ENCODE peak calls at places on chromosomes 2 and 18, in eight cellular contexts. One of them, this sample, is unnamed.

GRCh38 chr2:144325086-144325485 is 194.8 kb downstream of the ZEB2 start:
- DNase-seq in heart left ventricle: no peak
- DNase-seq in epithelial cell of esophagus: no peak
- DNase-seq in psoas muscle: no peak
- DNase-seq in heart right ventricle: no peak
- DNase-seq in A549: no peak
- DNase-seq in transverse colon: no peak
- DNase-seq in tibial artery: no peak
- DNase-seq in this sample: no peak

GRCh38 chr2:27638023-27638637 is 9.3 kb downstream of the GPN1 start:
- DNase-seq in heart left ventricle: no peak
- DNase-seq in epithelial cell of esophagus: peak; percentile 94
- DNase-seq in psoas muscle: no peak
- DNase-seq in heart right ventricle: no peak
- DNase-seq in A549: no peak
- DNase-seq in transverse colon: no peak
- DNase-seq in tibial artery: no peak
- DNase-seq in this sample: no peak

GRCh38 chr2:12325806-12326205 is 390.9 kb upstream of the TRIB2 start:
- DNase-seq in heart left ventricle: no peak
- DNase-seq in epithelial cell of esophagus: peak; percentile 78
- DNase-seq in psoas muscle: no peak
- DNase-seq in heart right ventricle: no peak
- DNase-seq in A549: no peak
- DNase-seq in transverse colon: no peak
- DNase-seq in tibial artery: no peak
- DNase-seq in this sample: no peak

GRCh38 chr2:130808482-130809268 is 28.0 kb upstream of the ARHGEF4 start:
- DNase-seq in heart left ventricle: no peak
- DNase-seq in epithelial cell of esophagus: peak; percentile 99
- DNase-seq in psoas muscle: no peak
- DNase-seq in heart right ventricle: no peak
- DNase-seq in A549: no peak
- DNase-seq in transverse colon: no peak
- DNase-seq in tibial artery: no peak
- DNase-seq in this sample: no peak

GRCh38 chr2:159797468-159798375 is at the start of gene CD302:
- DNase-seq in heart left ventricle: peak; percentile 90
- DNase-seq in epithelial cell of esophagus: peak; percentile 41
- DNase-seq in psoas muscle: peak; percentile 81
- DNase-seq in heart right ventricle: peak; percentile 80
- DNase-seq in A549: peak; percentile 43
- DNase-seq in transverse colon: peak; percentile 65
- DNase-seq in tibial artery: peak; percentile 68
- DNase-seq in this sample: peak; percentile 78

GRCh38 chr2:210660-211059 is 53.2 kb downstream of the SH3YL1 start:
- DNase-seq in heart left ventricle: no peak
- DNase-seq in epithelial cell of esophagus: peak; percentile 70
- DNase-seq in psoas muscle: no peak
- DNase-seq in heart right ventricle: no peak
- DNase-seq in A549: no peak
- DNase-seq in transverse colon: no peak
- DNase-seq in tibial artery: no peak
- DNase-seq in this sample: no peak

GRCh38 chr2:37782721-37783438 is 111.4 kb upstream of the CDC42EP3 start:
- DNase-seq in heart left ventricle: no peak
- DNase-seq in epithelial cell of esophagus: no peak
- DNase-seq in psoas muscle: no peak
- DNase-seq in heart right ventricle: no peak
- DNase-seq in A549: no peak
- DNase-seq in transverse colon: peak; percentile 31
- DNase-seq in tibial artery: no peak
- DNase-seq in this sample: peak; percentile 75

GRCh38 chr2:235352541-235352940 is 141.3 kb upstream of the AGAP1 start:
- DNase-seq in heart left ventricle: no peak
- DNase-seq in epithelial cell of esophagus: no peak
- DNase-seq in psoas muscle: no peak
- DNase-seq in heart right ventricle: no peak
- DNase-seq in A549: no peak
- DNase-seq in transverse colon: no peak
- DNase-seq in tibial artery: no peak
- DNase-seq in this sample: no peak

GRCh38 chr2:195406886-195407603 is 250.0 kb upstream of the SLC39A10 start:
- DNase-seq in heart left ventricle: no peak
- DNase-seq in epithelial cell of esophagus: no peak
- DNase-seq in psoas muscle: no peak
- DNase-seq in heart right ventricle: no peak
- DNase-seq in A549: no peak
- DNase-seq in transverse colon: no peak
- DNase-seq in tibial artery: no peak
- DNase-seq in this sample: no peak

GRCh38 chr2:218832520-218832919 is 917 bp upstream of the PRKAG3 start:
- DNase-seq in heart left ventricle: no peak
- DNase-seq in epithelial cell of esophagus: peak; percentile 29
- DNase-seq in psoas muscle: peak; percentile 69
- DNase-seq in heart right ventricle: peak; percentile 49
- DNase-seq in A549: peak; percentile 20
- DNase-seq in transverse colon: no peak
- DNase-seq in tibial artery: peak; percentile 53
- DNase-seq in this sample: no peak

GRCh38 chr18:47800756-47801155 is 129.7 kb downstream of the SMAD2 start:
- DNase-seq in heart left ventricle: no peak
- DNase-seq in epithelial cell of esophagus: no peak
- DNase-seq in psoas muscle: no peak
- DNase-seq in heart right ventricle: no peak
- DNase-seq in A549: no peak
- DNase-seq in transverse colon: no peak
- DNase-seq in tibial artery: no peak
- DNase-seq in this sample: no peak

GRCh38 chr2:109422071-109422757 is 191.6 kb downstream of the SEPTIN10 start:
- DNase-seq in heart left ventricle: peak; percentile 16
- DNase-seq in epithelial cell of esophagus: no peak
- DNase-seq in psoas muscle: no peak
- DNase-seq in heart right ventricle: no peak
- DNase-seq in A549: no peak
- DNase-seq in transverse colon: no peak
- DNase-seq in tibial artery: no peak
- DNase-seq in this sample: no peak

GRCh38 chr2:44981714-44982108 is 27.5 kb downstream of the SIX2 start:
- DNase-seq in heart left ventricle: peak; percentile 83
- DNase-seq in epithelial cell of esophagus: peak; percentile 71
- DNase-seq in psoas muscle: peak; percentile 71
- DNase-seq in heart right ventricle: peak; percentile 74
- DNase-seq in A549: peak; percentile 83
- DNase-seq in transverse colon: peak; percentile 72
- DNase-seq in tibial artery: peak; percentile 58
- DNase-seq in this sample: peak; percentile 69

GRCh38 chr18:24115628-24116027 is 23.2 kb upstream of the CABYR start:
- DNase-seq in heart left ventricle: no peak
- DNase-seq in epithelial cell of esophagus: no peak
- DNase-seq in psoas muscle: no peak
- DNase-seq in heart right ventricle: no peak
- DNase-seq in A549: no peak
- DNase-seq in transverse colon: no peak
- DNase-seq in tibial artery: no peak
- DNase-seq in this sample: no peak

GRCh38 chr2:172249986-172250385 is 147.3 kb upstream of the DLX2 start:
- DNase-seq in heart left ventricle: no peak
- DNase-seq in epithelial cell of esophagus: peak; percentile 93
- DNase-seq in psoas muscle: no peak
- DNase-seq in heart right ventricle: no peak
- DNase-seq in A549: no peak
- DNase-seq in transverse colon: no peak
- DNase-seq in tibial artery: no peak
- DNase-seq in this sample: no peak

GRCh38 chr2:235300368-235301201 is 193.3 kb upstream of the AGAP1 start:
- DNase-seq in heart left ventricle: no peak
- DNase-seq in epithelial cell of esophagus: peak; percentile 12
- DNase-seq in psoas muscle: no peak
- DNase-seq in heart right ventricle: no peak
- DNase-seq in A549: no peak
- DNase-seq in transverse colon: no peak
- DNase-seq in tibial artery: no peak
- DNase-seq in this sample: no peak

GRCh38 chr2:188512456-188512855 is 220.8 kb downstream of the GULP1 start:
- DNase-seq in heart left ventricle: no peak
- DNase-seq in epithelial cell of esophagus: peak; percentile 57
- DNase-seq in psoas muscle: no peak
- DNase-seq in heart right ventricle: no peak
- DNase-seq in A549: peak; percentile 4
- DNase-seq in transverse colon: no peak
- DNase-seq in tibial artery: no peak
- DNase-seq in this sample: no peak

GRCh38 chr2:66575625-66576371 is 140.9 kb downstream of the MEIS1 start:
- DNase-seq in heart left ventricle: peak; percentile 56
- DNase-seq in epithelial cell of esophagus: peak; percentile 36
- DNase-seq in psoas muscle: peak; percentile 40
- DNase-seq in heart right ventricle: no peak
- DNase-seq in A549: peak; percentile 13
- DNase-seq in transverse colon: no peak
- DNase-seq in tibial artery: no peak
- DNase-seq in this sample: peak; percentile 81
- TF ChIP-seq CTCF in heart left ventricle: no peak
- TF ChIP-seq CTCF in epithelial cell of esophagus: no peak
- TF ChIP-seq CTCF in psoas muscle: no peak
- TF ChIP-seq CTCF in heart right ventricle: no peak
- TF ChIP-seq CTCF in A549: no peak
- TF ChIP-seq CTCF in transverse colon: no peak
- TF ChIP-seq CTCF in tibial artery: no peak
- TF ChIP-seq CTCF in this sample: peak; percentile 1

GRCh38 chr2:60100034-60100433 is 453.4 kb downstream of the BCL11A start:
- DNase-seq in heart left ventricle: no peak
- DNase-seq in epithelial cell of esophagus: no peak
- DNase-seq in psoas muscle: peak; percentile 15
- DNase-seq in heart right ventricle: no peak
- DNase-seq in A549: no peak
- DNase-seq in transverse colon: no peak
- DNase-seq in tibial artery: no peak
- DNase-seq in this sample: no peak

GRCh38 chr2:60105868-60106267 is 447.6 kb downstream of the BCL11A start:
- DNase-seq in heart left ventricle: no peak
- DNase-seq in epithelial cell of esophagus: no peak
- DNase-seq in psoas muscle: no peak
- DNase-seq in heart right ventricle: no peak
- DNase-seq in A549: no peak
- DNase-seq in transverse colon: no peak
- DNase-seq in tibial artery: no peak
- DNase-seq in this sample: no peak

GRCh38 chr2:60109744-60110143 is 443.7 kb downstream of the BCL11A start:
- DNase-seq in heart left ventricle: no peak
- DNase-seq in epithelial cell of esophagus: no peak
- DNase-seq in psoas muscle: no peak
- DNase-seq in heart right ventricle: no peak
- DNase-seq in A549: no peak
- DNase-seq in transverse colon: no peak
- DNase-seq in tibial artery: no peak
- DNase-seq in this sample: no peak

GRCh38 chr2:60106836-60107529 is 446.5 kb downstream of the BCL11A start:
- DNase-seq in heart left ventricle: peak; percentile 64
- DNase-seq in epithelial cell of esophagus: no peak
- DNase-seq in psoas muscle: no peak
- DNase-seq in heart right ventricle: peak; percentile 34
- DNase-seq in A549: no peak
- DNase-seq in transverse colon: no peak
- DNase-seq in tibial artery: no peak
- DNase-seq in this sample: no peak

GRCh38 chr2:60104514-60105501 is 448.6 kb downstream of the BCL11A start:
- DNase-seq in heart left ventricle: no peak
- DNase-seq in epithelial cell of esophagus: peak; percentile 43
- DNase-seq in psoas muscle: no peak
- DNase-seq in heart right ventricle: no peak
- DNase-seq in A549: no peak
- DNase-seq in transverse colon: no peak
- DNase-seq in tibial artery: no peak
- DNase-seq in this sample: no peak
- H3K4me3 ChIP-seq in heart left ventricle: no peak overlapping the region
- H3K4me3 ChIP-seq in epithelial cell of esophagus: no peak overlapping the region
- H3K4me3 ChIP-seq in psoas muscle: no peak overlapping the region
- H3K4me3 ChIP-seq in heart right ventricle: no peak overlapping the region
- H3K4me3 ChIP-seq in A549: no peak overlapping the region
- H3K4me3 ChIP-seq in transverse colon: no peak overlapping the region
- H3K4me3 ChIP-seq in tibial artery: no peak overlapping the region
- H3K4me3 ChIP-seq in this sample: no peak overlapping the region

GRCh38 chr2:149488719-149489440 is 98.7 kb downstream of the MMADHC start:
- DNase-seq in heart left ventricle: no peak
- DNase-seq in epithelial cell of esophagus: no peak
- DNase-seq in psoas muscle: no peak
- DNase-seq in heart right ventricle: no peak
- DNase-seq in A549: no peak
- DNase-seq in transverse colon: no peak
- DNase-seq in tibial artery: no peak
- DNase-seq in this sample: no peak

GRCh38 chr2:149492923-149493322 is 94.7 kb downstream of the MMADHC start:
- DNase-seq in heart left ventricle: no peak
- DNase-seq in epithelial cell of esophagus: no peak
- DNase-seq in psoas muscle: no peak
- DNase-seq in heart right ventricle: no peak
- DNase-seq in A549: no peak
- DNase-seq in transverse colon: no peak
- DNase-seq in tibial artery: no peak
- DNase-seq in this sample: no peak

GRCh38 chr2:149489452-149489851 is 98.1 kb downstream of the MMADHC start:
- DNase-seq in heart left ventricle: no peak
- DNase-seq in epithelial cell of esophagus: no peak
- DNase-seq in psoas muscle: no peak
- DNase-seq in heart right ventricle: no peak
- DNase-seq in A549: no peak
- DNase-seq in transverse colon: no peak
- DNase-seq in tibial artery: no peak
- DNase-seq in this sample: no peak

GRCh38 chr2:149487189-149487588 is 100.4 kb downstream of the MMADHC start:
- DNase-seq in heart left ventricle: no peak
- DNase-seq in epithelial cell of esophagus: no peak
- DNase-seq in psoas muscle: no peak
- DNase-seq in heart right ventricle: no peak
- DNase-seq in A549: no peak
- DNase-seq in transverse colon: no peak
- DNase-seq in tibial artery: no peak
- DNase-seq in this sample: no peak

GRCh38 chr2:149490296-149490695 is 97.3 kb downstream of the MMADHC start:
- DNase-seq in heart left ventricle: no peak
- DNase-seq in epithelial cell of esophagus: no peak
- DNase-seq in psoas muscle: no peak
- DNase-seq in heart right ventricle: no peak
- DNase-seq in A549: no peak
- DNase-seq in transverse colon: no peak
- DNase-seq in tibial artery: no peak
- DNase-seq in this sample: no peak
- TF ChIP-seq CTCF in heart left ventricle: no peak
- TF ChIP-seq CTCF in epithelial cell of esophagus: no peak
- TF ChIP-seq CTCF in psoas muscle: no peak
- TF ChIP-seq CTCF in heart right ventricle: no peak
- TF ChIP-seq CTCF in A549: no peak
- TF ChIP-seq CTCF in transverse colon: no peak
- TF ChIP-seq CTCF in tibial artery: no peak
- TF ChIP-seq CTCF in this sample: no peak

DNA sequence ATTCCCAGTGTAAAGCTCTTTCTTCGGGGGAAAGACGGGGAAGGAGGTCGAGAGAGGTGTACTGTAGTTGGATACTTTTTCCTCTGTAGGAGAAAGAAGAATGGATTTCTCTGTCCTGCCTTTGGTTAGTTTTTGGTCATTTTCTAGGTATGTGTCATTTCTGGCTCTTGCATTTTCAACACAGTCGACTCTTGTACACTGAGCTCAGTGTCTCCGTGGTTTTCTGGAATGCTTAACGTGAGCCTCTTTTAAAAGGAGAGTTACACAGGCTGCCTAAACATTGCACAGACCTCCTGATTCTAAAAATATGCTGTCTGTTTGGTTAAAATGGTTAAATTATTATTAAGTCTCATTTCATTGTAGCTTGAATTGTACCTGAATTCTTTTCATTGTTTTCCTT is 21.8 kb upstream of the GLS start:
- DNase-seq in heart left ventricle: no peak
- DNase-seq in epithelial cell of esophagus: peak; percentile 41
- DNase-seq in psoas muscle: no peak
- DNase-seq in heart right ventricle: no peak
- DNase-seq in A549: no peak
- DNase-seq in transverse colon: no peak
- DNase-seq in tibial artery: no peak
- DNase-seq in this sample: no peak
- H3K4me3 ChIP-seq in heart left ventricle: no peak overlapping the region
- H3K4me3 ChIP-seq in epithelial cell of esophagus: no peak overlapping the region
- H3K4me3 ChIP-seq in psoas muscle: no peak overlapping the region
- H3K4me3 ChIP-seq in heart right ventricle: no peak overlapping the region
- H3K4me3 ChIP-seq in A549: peak overlapping the region; percentile 17
- H3K4me3 ChIP-seq in transverse colon: no peak overlapping the region
- H3K4me3 ChIP-seq in tibial artery: peak overlapping the region; percentile 9
- H3K4me3 ChIP-seq in this sample: no peak overlapping the region